ENCODE peak calls at places on chromosome 5, in six cellular contexts. One of them, this sample, is unnamed.

GRCh38 chr5:124605516-124605915 is 140.9 kb downstream of the ZNF608 start:
- DNase-seq in stomach: no peak
- DNase-seq in AG04450: no peak
- DNase-seq in astrocyte: peak
- DNase-seq in cardiac fibroblast: peak
- DNase-seq in cardiac muscle cell: no peak
- DNase-seq in this sample: no peak

GRCh38 chr5:127741412-127741811 is 38.2 kb downstream of the CCDC192 start:
- DNase-seq in stomach: no peak
- DNase-seq in AG04450: no peak
- DNase-seq in astrocyte: no peak
- DNase-seq in cardiac fibroblast: no peak
- DNase-seq in cardiac muscle cell: no peak
- DNase-seq in this sample: no peak

GRCh38 chr5:140039561-140039960 is 3.5 kb downstream of the NRG2 start:
- DNase-seq in stomach: no peak
- DNase-seq in AG04450: no peak
- DNase-seq in astrocyte: no peak
- DNase-seq in cardiac fibroblast: peak
- DNase-seq in cardiac muscle cell: no peak
- DNase-seq in this sample: peak

GRCh38 chr5:28748446-28748845 is 1710.1 kb upstream of the CDH9 start:
- DNase-seq in stomach: no peak
- DNase-seq in AG04450: no peak
- DNase-seq in astrocyte: no peak
- DNase-seq in cardiac fibroblast: no peak
- DNase-seq in cardiac muscle cell: no peak
- DNase-seq in this sample: no peak

GRCh38 chr5:126884269-126884819 is 107.4 kb downstream of the LMNB1 start:
- DNase-seq in stomach: no peak
- DNase-seq in AG04450: peak
- DNase-seq in astrocyte: peak
- DNase-seq in cardiac fibroblast: peak
- DNase-seq in cardiac muscle cell: peak
- DNase-seq in this sample: peak

GRCh38 chr5:115774684-115775083 is 41.8 kb downstream of the CDO1 start:
- DNase-seq in stomach: no peak
- DNase-seq in AG04450: no peak
- DNase-seq in astrocyte: no peak
- DNase-seq in cardiac fibroblast: no peak
- DNase-seq in cardiac muscle cell: no peak
- DNase-seq in this sample: no peak

GRCh38 chr5:133709074-133709676 is 96.8 kb upstream of the FSTL4 start:
- DNase-seq in stomach: no peak
- DNase-seq in AG04450: no peak
- DNase-seq in astrocyte: no peak
- DNase-seq in cardiac fibroblast: no peak
- DNase-seq in cardiac muscle cell: no peak
- DNase-seq in this sample: peak

GRCh38 chr5:142506046-142506445 is 179.8 kb downstream of the FGF1 start:
- DNase-seq in stomach: no peak
- DNase-seq in AG04450: no peak
- DNase-seq in astrocyte: peak
- DNase-seq in cardiac fibroblast: no peak
- DNase-seq in cardiac muscle cell: no peak
- DNase-seq in this sample: no peak

GRCh38 chr5:439636-440035 is 3.3 kb upstream of the EXOC3 start:
- DNase-seq in stomach: no peak
- DNase-seq in AG04450: no peak
- DNase-seq in astrocyte: no peak
- DNase-seq in cardiac fibroblast: no peak
- DNase-seq in cardiac muscle cell: no peak
- DNase-seq in this sample: no peak

GRCh38 chr5:2892601-2893000 is 141.1 kb upstream of the IRX2 start:
- DNase-seq in stomach: no peak
- DNase-seq in AG04450: no peak
- DNase-seq in astrocyte: no peak
- DNase-seq in cardiac fibroblast: no peak
- DNase-seq in cardiac muscle cell: no peak
- DNase-seq in this sample: no peak

GRCh38 chr5:173472164-173472563 is 143.9 kb upstream of the STC2 start:
- DNase-seq in stomach: peak
- DNase-seq in AG04450: peak
- DNase-seq in astrocyte: peak
- DNase-seq in cardiac fibroblast: peak
- DNase-seq in cardiac muscle cell: no peak
- DNase-seq in this sample: peak

GRCh38 chr5:9667906-9668305 is 37.8 kb upstream of the TAS2R1 start:
- DNase-seq in stomach: no peak
- DNase-seq in AG04450: no peak
- DNase-seq in astrocyte: no peak
- DNase-seq in cardiac fibroblast: no peak
- DNase-seq in cardiac muscle cell: no peak
- DNase-seq in this sample: no peak

GRCh38 chr5:55062039-55062779 is 38.2 kb downstream of the GZMK start:
- DNase-seq in stomach: no peak
- DNase-seq in AG04450: no peak
- DNase-seq in astrocyte: no peak
- DNase-seq in cardiac fibroblast: no peak
- DNase-seq in cardiac muscle cell: no peak
- DNase-seq in this sample: no peak

GRCh38 chr5:135625486-135625885 is 46.7 kb upstream of the CXCL14 start:
- DNase-seq in stomach: no peak
- DNase-seq in AG04450: no peak
- DNase-seq in astrocyte: no peak
- DNase-seq in cardiac fibroblast: no peak
- DNase-seq in cardiac muscle cell: no peak
- DNase-seq in this sample: no peak

GRCh38 chr5:147780924-147781530 is 1.5 kb downstream of the JAKMIP2 start:
- DNase-seq in stomach: no peak
- DNase-seq in AG04450: no peak
- DNase-seq in astrocyte: no peak
- DNase-seq in cardiac fibroblast: no peak
- DNase-seq in cardiac muscle cell: no peak
- DNase-seq in this sample: no peak

GRCh38 chr5:64680289-64680688 is 10.0 kb upstream of the SHISAL2B start:
- DNase-seq in stomach: no peak
- DNase-seq in AG04450: no peak
- DNase-seq in astrocyte: no peak
- DNase-seq in cardiac fibroblast: peak
- DNase-seq in cardiac muscle cell: no peak
- DNase-seq in this sample: peak

GRCh38 chr5:82340799-82341198 is 62.6 kb upstream of the RPS23 start:
- DNase-seq in stomach: no peak
- DNase-seq in AG04450: no peak
- DNase-seq in astrocyte: no peak
- DNase-seq in cardiac fibroblast: no peak
- DNase-seq in cardiac muscle cell: no peak
- DNase-seq in this sample: no peak

GRCh38 chr5:157100140-157100679 is 8.6 kb downstream of the HAVCR2 start:
- DNase-seq in stomach: no peak
- DNase-seq in AG04450: no peak
- DNase-seq in astrocyte: peak
- DNase-seq in cardiac fibroblast: peak
- DNase-seq in cardiac muscle cell: no peak
- DNase-seq in this sample: peak

GRCh38 chr5:76679231-76679630 is 36.7 kb upstream of the F2R start:
- DNase-seq in stomach: no peak
- DNase-seq in AG04450: no peak
- DNase-seq in astrocyte: no peak
- DNase-seq in cardiac fibroblast: peak
- DNase-seq in cardiac muscle cell: no peak
- DNase-seq in this sample: peak

GRCh38 chr5:78162253-78162862 is 132.1 kb downstream of the AP3B1 start:
- DNase-seq in stomach: no peak
- DNase-seq in AG04450: no peak
- DNase-seq in astrocyte: peak
- DNase-seq in cardiac fibroblast: peak
- DNase-seq in cardiac muscle cell: peak
- DNase-seq in this sample: peak

GRCh38 chr5:38069360-38069759 is 189.0 kb upstream of the EGFLAM start:
- DNase-seq in stomach: no peak
- DNase-seq in AG04450: no peak
- DNase-seq in astrocyte: peak
- DNase-seq in cardiac fibroblast: no peak
- DNase-seq in cardiac muscle cell: no peak
- DNase-seq in this sample: no peak

GRCh38 chr5:51382759-51383493 is at the start of gene ISL1:
- DNase-seq in stomach: peak
- DNase-seq in AG04450: no peak
- DNase-seq in astrocyte: peak
- DNase-seq in cardiac fibroblast: peak
- DNase-seq in cardiac muscle cell: peak
- DNase-seq in this sample: peak

GRCh38 chr5:176532795-176533194 is 4.4 kb downstream of the RNF44 start:
- DNase-seq in stomach: no peak
- DNase-seq in AG04450: no peak
- DNase-seq in astrocyte: no peak
- DNase-seq in cardiac fibroblast: no peak
- DNase-seq in cardiac muscle cell: no peak
- DNase-seq in this sample: no peak

GRCh38 chr5:139050432-139050831 is 147.7 kb downstream of the SIL1 start:
- DNase-seq in stomach: no peak
- DNase-seq in AG04450: no peak
- DNase-seq in astrocyte: no peak
- DNase-seq in cardiac fibroblast: no peak
- DNase-seq in cardiac muscle cell: no peak
- DNase-seq in this sample: no peak

GRCh38 chr5:963673-964531 is 44.7 kb upstream of the NKD2 start:
- DNase-seq in stomach: no peak
- DNase-seq in AG04450: peak
- DNase-seq in astrocyte: peak
- DNase-seq in cardiac fibroblast: peak
- DNase-seq in cardiac muscle cell: no peak
- DNase-seq in this sample: peak

GRCh38 chr5:78509884-78510769 is 138.4 kb downstream of the LHFPL2 start:
- DNase-seq in stomach: peak
- DNase-seq in AG04450: no peak
- DNase-seq in astrocyte: no peak
- DNase-seq in cardiac fibroblast: no peak
- DNase-seq in cardiac muscle cell: peak
- DNase-seq in this sample: no peak

GRCh38 chr5:180782748-180783147 is 19.9 kb downstream of the MGAT1 start:
- DNase-seq in stomach: no peak
- DNase-seq in AG04450: no peak
- DNase-seq in astrocyte: no peak
- DNase-seq in cardiac fibroblast: no peak
- DNase-seq in cardiac muscle cell: no peak
- DNase-seq in this sample: no peak

GRCh38 chr5:140224658-140225057 is 49.7 kb downstream of the CYSTM1 start:
- DNase-seq in stomach: no peak
- DNase-seq in AG04450: no peak
- DNase-seq in astrocyte: no peak
- DNase-seq in cardiac fibroblast: no peak
- DNase-seq in cardiac muscle cell: no peak
- DNase-seq in this sample: peak

GRCh38 chr5:156326718-156327259 is at the start of gene SGCD:
- DNase-seq in stomach: peak
- DNase-seq in AG04450: peak
- DNase-seq in astrocyte: peak
- DNase-seq in cardiac fibroblast: peak
- DNase-seq in cardiac muscle cell: peak
- DNase-seq in this sample: peak

GRCh38 chr5:151195622-151196021 is 28.3 kb downstream of the CCDC69 start:
- DNase-seq in stomach: no peak
- DNase-seq in AG04450: no peak
- DNase-seq in astrocyte: no peak
- DNase-seq in cardiac fibroblast: peak
- DNase-seq in cardiac muscle cell: no peak
- DNase-seq in this sample: peak

GRCh38 chr5:119393201-119393691 is 37.4 kb downstream of the TNFAIP8 start:
- DNase-seq in stomach: no peak
- DNase-seq in AG04450: no peak
- DNase-seq in astrocyte: peak
- DNase-seq in cardiac fibroblast: peak
- DNase-seq in cardiac muscle cell: no peak
- DNase-seq in this sample: no peak
- H3K4me3 ChIP-seq in stomach: no peak
- H3K4me3 ChIP-seq in AG04450: no peak
- H3K4me3 ChIP-seq in astrocyte: no peak
- H3K4me3 ChIP-seq in cardiac fibroblast: no peak
- H3K4me3 ChIP-seq in cardiac muscle cell: no peak
- H3K4me3 ChIP-seq in this sample: no peak

DNA sequence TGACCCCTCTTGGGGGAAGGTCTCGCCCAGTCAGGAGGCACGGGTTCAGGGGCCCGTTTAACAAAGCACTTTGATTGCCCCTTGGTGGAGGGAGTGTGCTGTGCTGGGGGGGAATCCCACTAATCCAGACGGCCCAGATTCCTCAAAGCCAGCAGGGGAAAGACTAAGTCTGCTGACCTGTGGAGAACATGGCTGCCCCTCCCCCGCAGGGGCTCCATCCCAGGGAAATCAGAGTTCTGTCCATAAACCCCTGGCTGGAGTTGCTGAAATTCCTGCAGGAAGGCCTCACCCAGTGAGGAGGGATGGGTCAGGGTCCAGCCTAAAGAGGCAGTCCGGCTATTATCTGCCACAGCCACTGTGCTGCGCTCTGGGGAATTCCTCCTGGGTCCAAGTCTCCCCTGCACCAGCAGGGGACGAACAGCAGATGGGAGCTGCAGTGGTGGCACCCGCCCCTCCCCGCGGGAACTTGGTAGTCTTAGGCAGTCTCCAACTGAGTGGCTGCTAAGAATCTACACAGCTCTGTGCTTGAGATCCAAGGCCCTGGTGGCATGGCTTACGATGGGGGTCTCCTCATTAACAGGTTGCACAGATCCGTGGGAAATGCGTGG is 174.0 kb upstream of the DAB2 start:
- DNase-seq in stomach: no peak
- DNase-seq in AG04450: no peak
- DNase-seq in astrocyte: no peak
- DNase-seq in cardiac fibroblast: no peak
- DNase-seq in cardiac muscle cell: peak
- DNase-seq in this sample: no peak
- TF ChIP-seq CTCF in stomach: no peak
- TF ChIP-seq CTCF in AG04450: no peak
- TF ChIP-seq CTCF in astrocyte: no peak
- TF ChIP-seq CTCF in cardiac fibroblast: no peak
- TF ChIP-seq CTCF in cardiac muscle cell: no peak
- TF ChIP-seq CTCF in this sample: no peak

GRCh38 chr5:44387911-44388310 is 1.3 kb downstream of the FGF10 start:
- DNase-seq in stomach: no peak
- DNase-seq in AG04450: no peak
- DNase-seq in astrocyte: no peak
- DNase-seq in cardiac fibroblast: no peak
- DNase-seq in cardiac muscle cell: peak
- DNase-seq in this sample: no peak
- H3K4me3 ChIP-seq in stomach: peak
- H3K4me3 ChIP-seq in AG04450: no peak
- H3K4me3 ChIP-seq in astrocyte: no peak
- H3K4me3 ChIP-seq in cardiac fibroblast: no peak
- H3K4me3 ChIP-seq in cardiac muscle cell: peak
- H3K4me3 ChIP-seq in this sample: no peak

DNA sequence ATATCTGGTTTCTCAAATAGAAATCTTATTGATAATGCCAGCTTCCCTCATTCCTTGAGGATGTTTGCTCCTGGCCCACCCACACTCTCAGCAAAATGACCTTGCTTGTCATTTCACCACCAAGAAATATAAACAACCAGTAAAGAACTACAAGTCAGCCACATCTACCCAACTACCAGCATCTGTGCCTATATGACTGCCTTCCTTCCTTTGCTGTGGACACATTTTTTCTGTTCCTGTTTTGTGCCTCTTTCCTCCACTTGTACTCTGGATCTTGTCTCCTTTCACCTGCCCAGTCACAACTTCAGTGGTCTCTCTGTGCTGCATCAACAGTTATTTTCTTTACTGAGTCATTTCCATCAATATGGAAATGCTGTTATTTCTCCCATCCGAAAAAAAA is 20.3 kb downstream of the KIF2A start:
- DNase-seq in stomach: no peak
- DNase-seq in AG04450: no peak
- DNase-seq in astrocyte: no peak
- DNase-seq in cardiac fibroblast: no peak
- DNase-seq in cardiac muscle cell: no peak
- DNase-seq in this sample: no peak
- TF ChIP-seq CTCF in stomach: no peak
- TF ChIP-seq CTCF in AG04450: no peak
- TF ChIP-seq CTCF in astrocyte: no peak
- TF ChIP-seq CTCF in cardiac fibroblast: no peak
- TF ChIP-seq CTCF in cardiac muscle cell: no peak
- TF ChIP-seq CTCF in this sample: no peak